ENCODE peak calls at places on chromosome 3, in six cellular contexts. U is NCI-H1092 treated with DMSO at 0.1 percent for 48 hours, B is WTC11, V is NCI-H345, I is thoracic aorta, L is DMS 273 treated with DMSO at 0.1 percent for 48 hours. X is an unnamed sample.

GRCh38 chr3:32334675-32335074 is 57.0 kb upstream of the CMTM7 start:
- DNase-seq in U (peak), B (peak), V (no peak), I (no peak), L (no peak), X (no peak)

GRCh38 chr3:41612853-41613252 is 349.1 kb downstream of the ULK4 start:
- DNase-seq in U (no peak), B (no peak), V (no peak), I (no peak), L (no peak), X (no peak)

GRCh38 chr3:164524201-164524600 is 554.1 kb downstream of the SI start:
- DNase-seq in U (no peak), B (no peak), V (no peak), I (no peak), L (no peak), X (no peak)

GRCh38 chr3:157767602-157768001 is 264.4 kb upstream of the VEPH1 start:
- DNase-seq in U (no peak), B (no peak), V (no peak), I (no peak), L (no peak), X (no peak)

GRCh38 chr3:38576131-38577088 is 73.1 kb downstream of the SCN5A start:
- DNase-seq in U (no peak), B (no peak), V (no peak), I (no peak), L (no peak), X (no peak)

GRCh38 chr3:18195836-18196235 is 229.3 kb downstream of the SATB1 start:
- DNase-seq in U (no peak), B (no peak), V (no peak), I (no peak), L (no peak), X (no peak)

GRCh38 chr3:52088445-52089367 is 32.3 kb upstream of the DUSP7 start:
- DNase-seq in U (no peak), B (no peak), V (no peak), I (no peak), L (no peak), X (no peak)

GRCh38 chr3:157369712-157370447 is 66.8 kb upstream of the PTX3 start:
- DNase-seq in U (peak), B (no peak), V (no peak), I (no peak), L (peak), X (peak)

GRCh38 chr3:42692667-42693529 is 7.6 kb downstream of the KLHL40 start:
- DNase-seq in U (no peak), B (no peak), V (no peak), I (no peak), L (no peak), X (no peak)

GRCh38 chr3:156582784-156583183 is 27.9 kb upstream of the SSR3 start:
- DNase-seq in U (no peak), B (no peak), V (no peak), I (no peak), L (no peak), X (no peak)

GRCh38 chr3:156834435-156834834 is 8.3 kb downstream of the LEKR1 start:
- DNase-seq in U (no peak), B (no peak), V (no peak), I (no peak), L (no peak), X (no peak)

GRCh38 chr3:22861426-22861825 is 341.7 kb upstream of the UBE2E2 start:
- DNase-seq in U (no peak), B (no peak), V (no peak), I (no peak), L (no peak), X (no peak)

GRCh38 chr3:188789201-188789600 is 382.6 kb upstream of the TPRG1 start:
- DNase-seq in U (no peak), B (no peak), V (no peak), I (no peak), L (no peak), X (no peak)

GRCh38 chr3:112769624-112770023 is 77.0 kb downstream of the CD200R1L start:
- DNase-seq in U (no peak), B (no peak), V (no peak), I (no peak), L (no peak), X (no peak)

GRCh38 chr3:8663177-8664061 is 18.8 kb upstream of the SSUH2 start:
- DNase-seq in U (peak), B (peak), V (peak), I (no peak), L (peak), X (peak)

GRCh38 chr3:135889417-135889816 is 76.1 kb upstream of the PPP2R3A start:
- DNase-seq in U (no peak), B (no peak), V (no peak), I (no peak), L (no peak), X (no peak)

GRCh38 chr3:141388823-141389617 is 20.7 kb downstream of the ZBTB38 start:
- DNase-seq in U (peak), B (no peak), V (no peak), I (no peak), L (no peak), X (peak)

GRCh38 chr3:115758076-115758763 is 134.9 kb downstream of the GAP43 start:
- DNase-seq in U (peak), B (no peak), V (peak), I (no peak), L (no peak), X (peak)

GRCh38 chr3:197333901-197334639 is 35.7 kb upstream of the DLG1 start:
- DNase-seq in U (no peak), B (no peak), V (no peak), I (no peak), L (no peak), X (no peak)

GRCh38 chr3:194286747-194287146 is 64.4 kb downstream of the CPN2 start:
- DNase-seq in U (peak), B (peak), V (no peak), I (no peak), L (no peak), X (peak)

GRCh38 chr3:141353652-141354495 is 14.4 kb upstream of the ZBTB38 start:
- DNase-seq in U (no peak), B (no peak), V (no peak), I (no peak), L (no peak), X (no peak)

GRCh38 chr3:140131895-140132294 is 196.9 kb downstream of the CLSTN2 start:
- DNase-seq in U (no peak), B (no peak), V (no peak), I (no peak), L (no peak), X (no peak)

GRCh38 chr3:156725706-156726105 is 51.3 kb downstream of the TIPARP start:
- DNase-seq in U (no peak), B (no peak), V (no peak), I (no peak), L (no peak), X (peak)

GRCh38 chr3:111666041-111666735 is 71.0 kb upstream of the ZBED2 start:
- DNase-seq in U (no peak), B (no peak), V (no peak), I (no peak), L (no peak), X (no peak)

GRCh38 chr3:31981206-31982181 is at the start of the genes OSBPL10 and ZNF860:
- DNase-seq in U (peak), B (peak), V (peak), I (peak), L (peak), X (peak)

GRCh38 chr3:93991286-93992030 is 11.5 kb downstream of the ARL13B start:
- DNase-seq in U (no peak), B (no peak), V (no peak), I (no peak), L (no peak), X (no peak)

GRCh38 chr3:169199283-169199682 is 464.2 kb downstream of the MECOM start:
- DNase-seq in U (no peak), B (no peak), V (no peak), I (no peak), L (no peak), X (no peak)

GRCh38 chr3:117139681-117140080 is 430.1 kb downstream of the TUSC7 start:
- DNase-seq in U (no peak), B (no peak), V (no peak), I (no peak), L (no peak), X (no peak)

GRCh38 chr3:24818055-24818454 is 323.4 kb upstream of the THRB start:
- DNase-seq in U (no peak), B (no peak), V (no peak), I (no peak), L (no peak), X (no peak)

GRCh38 chr3:194740859-194741486 is 55.3 kb downstream of the FAM43A start:
- DNase-seq in U (no peak), B (no peak), V (no peak), I (no peak), L (no peak), X (no peak)

GRCh38 chr3:116264546-116265174 is 180.6 kb downstream of the LSAMP start:
- DNase-seq in U (no peak), B (no peak), V (no peak), I (no peak), L (no peak), X (no peak)

X was measured in COR-L47.